ENCODE peak calls at places on chromosome 11, in eight cellular contexts. U is stimulated activated CD4-positive, alpha-beta T cell treated with anti-CD3 and anti-CD28 coated beads, Interleukin-12 subunit alpha, Interleukin-12 subunit beta, amount 100 ng/mL, for 4 hours; K is activated CD4-positive, alpha-beta memory T cell treated with anti-CD3 and anti-CD28 coated beads for 36 hours; R is fibroblast of lung; V is HEK293T; E is KBM-7; D is stomach; S is Right ventricle myocardium superior. B is an unnamed sample.

GRCh38 chr11:46345881-46346484 is 1.3 kb upstream of the DGKZ start:
- DNase-seq in V (no peak), K (peak), S (no peak), E (peak), D (no peak), R (no peak), U (no peak), B (peak)

GRCh38 chr11:10725114-10725906 is 25.7 kb upstream of the CTR9 start:
- DNase-seq in V (no peak), S (no peak), K (peak), R (peak), U (peak), D (no peak), E (peak), B (no peak)

GRCh38 chr11:123478352-123478986 is 48.4 kb downstream of the GRAMD1B start:
- DNase-seq in V (peak), D (peak), K (peak), U (peak), R (peak), E (peak), S (peak), B (peak)

GRCh38 chr11:198236-198806 is 5.4 kb downstream of the SCGB1C1 start:
- DNase-seq in U (no peak), R (no peak), S (peak), D (peak), V (no peak), K (no peak), E (no peak), B (peak)

GRCh38 chr11:2810401-2811205 is 75.0 kb downstream of the CDKN1C start:
- DNase-seq in R (no peak), U (no peak), E (no peak), K (no peak), D (no peak), V (no peak), S (peak), B (no peak)

GRCh38 chr11:61816736-61817455 is at the start of gene FADS1:
- DNase-seq in U (peak), V (peak), E (peak), S (peak), R (peak), D (peak), K (peak), B (peak)

GRCh38 chr11:134231958-134232674 is 7.6 kb downstream of the VPS26B start:
- DNase-seq in E (peak), D (no peak), S (no peak), K (no peak), U (no peak), V (no peak), R (no peak), B (peak)

GRCh38 chr11:122808494-122808893 is 29.8 kb upstream of the CRTAM start:
- DNase-seq in V (no peak), D (no peak), S (no peak), E (peak), K (peak), R (peak), U (no peak), B (peak)

GRCh38 chr11:112364962-112365481 is 104.4 kb upstream of the PLET1 start:
- DNase-seq in R (peak), S (no peak), D (no peak), V (no peak), K (no peak), U (no peak), E (no peak), B (peak)

GRCh38 chr11:114302663-114303062 is 6.5 kb downstream of the NNMT start:
- DNase-seq in K (no peak), V (no peak), S (no peak), E (no peak), D (no peak), U (no peak), R (no peak), B (no peak)

GRCh38 chr11:12537778-12538401 is 136.3 kb upstream of the TEAD1 start:
- DNase-seq in R (no peak), K (no peak), D (peak), S (no peak), E (no peak), V (no peak), U (no peak), B (no peak)

GRCh38 chr11:9039194-9039593 is 35.4 kb upstream of the NRIP3 start:
- DNase-seq in E (no peak), V (no peak), U (no peak), K (peak), D (no peak), S (no peak), R (peak), B (peak)

GRCh38 chr11:31160504-31161422 is 208.8 kb downstream of the DCDC1 start:
- DNase-seq in K (no peak), U (no peak), D (no peak), E (no peak), S (no peak), V (peak), R (no peak), B (no peak)

GRCh38 chr11:19953342-19953741 is 206.9 kb downstream of the DBX1 start:
- DNase-seq in S (no peak), K (no peak), U (no peak), V (no peak), R (peak), E (no peak), D (no peak), B (peak)

GRCh38 chr11:97656356-97656755 is 1266.5 kb downstream of the JRKL start:
- DNase-seq in V (no peak), U (no peak), E (no peak), R (no peak), K (no peak), S (no peak), D (no peak), B (no peak)

GRCh38 chr11:117795726-117796455 is 1.1 kb downstream of the DSCAML1 start:
- DNase-seq in R (no peak), K (no peak), D (no peak), U (no peak), E (no peak), S (no peak), V (no peak), B (no peak)

GRCh38 chr11:19594326-19594725 is 118.3 kb upstream of the NAV2 start:
- DNase-seq in E (no peak), R (no peak), V (no peak), S (no peak), K (no peak), U (no peak), D (no peak), B (peak)

GRCh38 chr11:125517116-125517804 is 21.2 kb upstream of the FEZ1 start:
- DNase-seq in R (peak), U (no peak), D (no peak), S (no peak), V (peak), K (no peak), E (peak), B (peak)

GRCh38 chr11:34358666-34359547 is 1.1 kb upstream of the ABTB2 start:
- DNase-seq in U (peak), D (peak), K (peak), R (peak), S (peak), E (peak), V (peak), B (peak)

GRCh38 chr11:45144126-45145082 is 2.0 kb upstream of the PRDM11 start:
- DNase-seq in E (no peak), S (no peak), V (no peak), U (no peak), D (peak), K (no peak), R (no peak), B (peak)

GRCh38 chr11:67253872-67254624 is 12.2 kb upstream of the GRK2 start:
- DNase-seq in S (no peak), K (no peak), V (no peak), D (no peak), R (no peak), E (no peak), U (no peak), B (no peak)

GRCh38 chr11:134433806-134434205 is 21.8 kb upstream of the B3GAT1 start:
- DNase-seq in U (no peak), D (no peak), V (no peak), E (no peak), S (no peak), K (no peak), R (no peak), B (no peak)

GRCh38 chr11:86156397-86156977 is 87.6 kb upstream of the PICALM start:
- DNase-seq in K (no peak), R (no peak), U (no peak), D (no peak), E (peak), V (no peak), S (no peak), B (no peak)

GRCh38 chr11:66258473-66258893 is 10.0 kb upstream of the RAB1B start:
- DNase-seq in E (no peak), S (peak), R (no peak), V (no peak), U (no peak), D (no peak), K (no peak), B (no peak)

GRCh38 chr11:3747704-3748103 is 49.6 kb downstream of the NUP98 start:
- DNase-seq in D (no peak), U (no peak), S (no peak), V (no peak), E (no peak), R (peak), K (no peak), B (no peak)